ENCODE peak calls at places on chromosomes 5 and 9, in four cellular contexts. F is fibroblast of villous mesenchyme, P is A549, O is PC-3. S is an unnamed sample.

GRCh38 chr5:69493235-69493925 is 790 bp downstream of the OCLN start:
- DNase-seq in F (no peak), P (peak; percentile 56), O (peak; percentile 41), S (no peak)

GRCh38 chr5:73565969-73566547 is 515 bp downstream of the UTP15 start:
- DNase-seq in F (no peak), P (no peak), O (no peak), S (no peak)

GRCh38 chr9:116115731-116116353 is 37.7 kb upstream of the PAPPA start:
- DNase-seq in F (peak; percentile 44), P (no peak), O (no peak), S (no peak)

GRCh38 chr5:126339215-126339805 is 83.9 kb upstream of the GRAMD2B start:
- DNase-seq in F (peak; percentile 78), P (peak; percentile 38), O (peak; percentile 82), S (no peak)

GRCh38 chr5:12330381-12330780 is 426.1 kb upstream of the CTNND2 start:
- DNase-seq in F (no peak), P (no peak), O (peak; percentile 18), S (no peak)

GRCh38 chr5:113719549-113719948 is 206.1 kb downstream of the YTHDC2 start:
- DNase-seq in F (no peak), P (no peak), O (no peak), S (no peak)

GRCh38 chr5:17315710-17316221 is 98.3 kb downstream of the BASP1 start:
- DNase-seq in F (peak; percentile 92), P (no peak), O (peak; percentile 71), S (no peak)

GRCh38 chr9:102974530-102974929 is 20.6 kb upstream of the CYLC2 start:
- DNase-seq in F (no peak), P (peak; percentile 1), O (peak; percentile 64), S (no peak)

GRCh38 chr9:22919423-22919822 is 472.8 kb downstream of the DMRTA1 start:
- DNase-seq in F (no peak), P (no peak), O (no peak), S (no peak)

GRCh38 chr5:150503386-150503785 is 4.5 kb upstream of the NDST1 start:
- DNase-seq in F (no peak), P (no peak), O (no peak), S (no peak)

GRCh38 chr9:311837-312236 is 97.2 kb downstream of the DOCK8 start:
- DNase-seq in F (no peak), P (no peak), O (no peak), S (no peak)

GRCh38 chr9:123622696-123623095 is 266.7 kb downstream of the CRB2 start:
- DNase-seq in F (no peak), P (no peak), O (no peak), S (no peak)

GRCh38 chr5:95178046-95178651 is 106.7 kb downstream of the MCTP1 start:
- DNase-seq in F (peak; percentile 5), P (no peak), O (peak; percentile 4), S (no peak)

GRCh38 chr5:1522601-1523479 is 920 bp downstream of the LPCAT1 start:
- DNase-seq in F (peak; percentile 16), P (no peak), O (no peak), S (peak; percentile 67)

GRCh38 chr5:160513485-160513884 is 91.8 kb downstream of the PTTG1 start:
- DNase-seq in F (no peak), P (no peak), O (no peak), S (no peak)

GRCh38 chr5:58113172-58113571 is 346.7 kb downstream of the PLK2 start:
- DNase-seq in F (no peak), P (no peak), O (no peak), S (no peak)

GRCh38 chr9:31908891-31909480 is 475.5 kb upstream of the ACO1 start:
- DNase-seq in F (peak; percentile 16), P (no peak), O (peak; percentile 58), S (no peak)

S was measured in activated effector memory CD4-positive, alpha-beta T cell treated with anti-CD3 and anti-CD28 coated beads, Interleukin-2, amount 50 U/mL, for 16 hours.